ENCODE peak calls at places on chromosome 21, in eight cellular contexts. U is hypothalamus; O is stimulated activated CD8-positive, alpha-beta memory T cell treated with anti-CD3 and anti-CD28 coated beads, Interleukin-2, amount 100 ng/mL, for 48 hours; R is upper lobe of right lung; Q is WTC11; M is Kasumi-1; G is AG09309; J is IMR-90. P is an unnamed sample.

GRCh38 chr21:42558846-42559245 is 45.2 kb downstream of the SLC37A1 start:
- DNase-seq in M (no peak), G (no peak), O (no peak), U (no peak), R (peak; percentile 6), Q (peak; percentile 5), J (no peak), P (no peak)

GRCh38 chr21:45880097-45881068 is 101.2 kb upstream of the COL6A1 start:
- DNase-seq in R (peak; percentile 75), O (peak; percentile 63), G (peak; percentile 18), Q (peak; percentile 85), J (peak; percentile 58), U (peak; percentile 47), M (peak; percentile 59), P (peak; percentile 87)

GRCh38 chr21:45034556-45035476 is 39.6 kb upstream of the ADARB1 start:
- DNase-seq in G (no peak), Q (no peak), J (no peak), U (no peak), M (no peak), O (no peak), R (peak; percentile 49), P (no peak)

GRCh38 chr21:31444061-31444460 is 100.0 kb upstream of the TIAM1 start:
- DNase-seq in O (no peak), R (no peak), J (peak; percentile 4), M (no peak), U (no peak), Q (no peak), G (no peak), P (peak; percentile 83)

GRCh38 chr21:14533555-14534400 is 12.3 kb downstream of the SAMSN1 start:
- DNase-seq in O (no peak), J (no peak), G (no peak), R (no peak), M (no peak), U (no peak), Q (no peak), P (peak; percentile 76)

GRCh38 chr21:41678944-41679343 is 87.9 kb downstream of the RIPK4 start:
- DNase-seq in G (peak; percentile 90), O (no peak), J (peak; percentile 94), R (peak; percentile 95), M (no peak), U (peak; percentile 32), Q (peak; percentile 85), P (peak; percentile 99)

GRCh38 chr21:35145626-35146236 is 96.6 kb upstream of the RUNX1 start:
- DNase-seq in U (peak; percentile 1), O (no peak), R (no peak), Q (no peak), G (no peak), J (no peak), M (no peak), P (no peak)

GRCh38 chr21:28832013-28832714 is 160.5 kb downstream of the LTN1 start:
- DNase-seq in J (peak; percentile 41), O (no peak), G (no peak), Q (no peak), U (no peak), M (peak; percentile 18), R (no peak), P (peak; percentile 37)

GRCh38 chr21:35882791-35883240 is 177.5 kb downstream of the SETD4 start:
- DNase-seq in R (no peak), U (no peak), Q (no peak), J (peak; percentile 33), O (no peak), M (no peak), G (peak; percentile 3), P (peak; percentile 20)

P was measured in GM23248.